ENCODE peak calls at places on chromosomes 7 and 10, in five cellular contexts. W, K, B, C and D are unnamed samples.
A peak's percentile ranks its signal among the peaks of the same experiment; 100 is the strongest.

GRCh38 chr7:150340875-150341262 is 560 bp downstream of the RARRES2 start:
- DNase-seq in W (no peak), K (no peak), B (no peak), C (no peak), D (no peak)

GRCh38 chr10:109664554-109664953 is 258.8 kb downstream of the XPNPEP1 start:
- DNase-seq in W (no peak), K (no peak), B (no peak), C (no peak), D (no peak)

GRCh38 chr10:21496285-21497176 is 29.0 kb downstream of the SKIDA1 start:
- DNase-seq in W (peak; percentile 46), K (no peak), B (peak; percentile 73), C (peak; percentile 57), D (peak; percentile 71)

GRCh38 chr10:47243791-47244190 is 56.2 kb upstream of the GDF10 start:
- DNase-seq in W (no peak), K (no peak), B (no peak), C (no peak), D (no peak)

GRCh38 chr7:24781106-24781505 is 23.8 kb upstream of the GSDME start:
- DNase-seq in W (no peak), K (no peak), B (no peak), C (no peak), D (no peak)

GRCh38 chr10:3220853-3221252 is 48.3 kb upstream of the PITRM1 start:
- DNase-seq in W (no peak), K (no peak), B (no peak), C (no peak), D (no peak)

GRCh38 chr7:23333671-23334246 is 34.6 kb downstream of the MALSU1 start:
- DNase-seq in W (peak; percentile 19), K (peak; percentile 67), B (no peak), C (no peak), D (no peak)

GRCh38 chr7:91263359-91264082 is 712 bp upstream of the FZD1 start:
- DNase-seq in W (peak; percentile 51), K (no peak), B (no peak), C (peak; percentile 34), D (no peak)

GRCh38 chr7:44767134-44767911 is 18.7 kb downstream of the ZMIZ2 start:
- DNase-seq in W (no peak), K (no peak), B (no peak), C (no peak), D (no peak)

GRCh38 chr7:1425292-1426136 is 33.8 kb downstream of the MICALL2 start:
- DNase-seq in W (no peak), K (no peak), B (no peak), C (no peak), D (peak; percentile 19)

GRCh38 chr7:659996-660395 is 66.5 kb upstream of the DNAAF5 start:
- DNase-seq in W (no peak), K (no peak), B (no peak), C (no peak), D (no peak)

GRCh38 chr7:155872678-155873369 is 60.6 kb upstream of the SHH start:
- DNase-seq in W (no peak), K (no peak), B (no peak), C (no peak), D (no peak)

GRCh38 chr7:159128767-159129166 is 15.9 kb downstream of the VIPR2 start:
- DNase-seq in W (no peak), K (no peak), B (no peak), C (no peak), D (no peak)

GRCh38 chr10:123428302-123428701 is 237.9 kb upstream of the GPR26 start:
- DNase-seq in W (no peak), K (no peak), B (no peak), C (no peak), D (no peak)

GRCh38 chr7:152103066-152103465 is 77.6 kb downstream of the GALNT11 start:
- DNase-seq in W (no peak), K (no peak), B (no peak), C (no peak), D (no peak)

GRCh38 chr10:31706921-31707571 is 221.6 kb downstream of the ARHGAP12 start:
- DNase-seq in W (peak; percentile 37), K (no peak), B (no peak), C (no peak), D (no peak)

GRCh38 chr7:112212516-112213036 is 6.1 kb downstream of the ZNF277 start:
- DNase-seq in W (no peak), K (no peak), B (no peak), C (no peak), D (no peak)

GRCh38 chr7:55202150-55202913 is 162.8 kb upstream of the LANCL2 start:
- DNase-seq in W (no peak), K (no peak), B (no peak), C (no peak), D (no peak)

GRCh38 chr7:117834983-117835664 is 38.1 kb downstream of the CTTNBP2 start:
- DNase-seq in W (no peak), K (no peak), B (no peak), C (no peak), D (no peak)

GRCh38 chr10:58152698-58153263 is 114.9 kb downstream of the IPMK start:
- DNase-seq in W (peak; percentile 18), K (peak; percentile 23), B (peak; percentile 20), C (peak; percentile 55), D (peak; percentile 67)

GRCh38 chr10:109898666-109899577 is 24.4 kb downstream of the XPNPEP1 start:
- DNase-seq in W (peak; percentile 44), K (no peak), B (no peak), C (no peak), D (no peak)

GRCh38 chr10:31304261-31304970 is 14.6 kb upstream of the ZEB1 start:
- DNase-seq in W (no peak), K (no peak), B (no peak), C (no peak), D (no peak)

GRCh38 chr7:39633563-39634550 is 10.5 kb downstream of the RALA start:
- DNase-seq in W (no peak), K (no peak), B (no peak), C (no peak), D (peak; percentile 45)

GRCh38 chr10:62071846-62072281 is 170.4 kb downstream of the ARID5B start:
- DNase-seq in W (no peak), K (no peak), B (no peak), C (no peak), D (peak; percentile 46)

GRCh38 chr10:102407641-102407943 is 11.0 kb downstream of the PSD start:
- DNase-seq in W (no peak), K (no peak), B (no peak), C (no peak), D (no peak)

GRCh38 chr7:110839866-110840265 is 251.1 kb upstream of the LRRN3 start:
- DNase-seq in W (peak; percentile 21), K (peak; percentile 32), B (no peak), C (no peak), D (no peak)

GRCh38 chr10:124649209-124649608 is 95.0 kb downstream of the FAM53B start:
- DNase-seq in W (peak; percentile 52), K (no peak), B (no peak), C (no peak), D (no peak)

GRCh38 chr7:84412161-84412969 is 217.8 kb upstream of the SEMA3A start:
- DNase-seq in W (no peak), K (peak; percentile 93), B (no peak), C (no peak), D (no peak)

GRCh38 chr10:24351883-24352778 is 143.2 kb downstream of the KIAA1217 start:
- DNase-seq in W (no peak), K (no peak), B (no peak), C (no peak), D (no peak)

GRCh38 chr7:74312418-74313021 is 23.3 kb downstream of the CLIP2 start:
- DNase-seq in W (no peak), K (no peak), B (no peak), C (no peak), D (peak; percentile 26)

GRCh38 chr10:74163313-74164068 is 12.5 kb downstream of the ADK start:
- DNase-seq in W (no peak), K (no peak), B (no peak), C (no peak), D (no peak)

GRCh38 chr7:128697301-128697905 is 25.3 kb downstream of the GARIN1A start:
- DNase-seq in W (peak; percentile 26), K (peak; percentile 21), B (peak; percentile 59), C (peak; percentile 60), D (peak; percentile 83)

GRCh38 chr7:27179503-27180430 is 5.3 kb downstream of the HOXA11 start:
- DNase-seq in W (peak; percentile 46), K (no peak), B (peak; percentile 76), C (peak; percentile 80), D (peak; percentile 73)

GRCh38 chr10:92240289-92241157 is 50.4 kb downstream of the CPEB3 start:
- DNase-seq in W (no peak), K (no peak), B (peak; percentile 66), C (peak; percentile 28), D (peak; percentile 29)
- TF ChIP-seq CTCF in W (no peak), K (no peak), B (no peak), C (no peak), D (no peak)

GRCh38 chr7:36387437-36388345 is 2.0 kb upstream of the ANLN start:
- DNase-seq in W (no peak), K (no peak), B (no peak), C (no peak), D (no peak)

GRCh38 chr7:36391436-36392198 is 2.0 kb downstream of the ANLN start:
- DNase-seq in W (no peak), K (no peak), B (peak; percentile 37), C (no peak), D (peak; percentile 22)

GRCh38 chr7:36389371-36390198 is at the start of gene ANLN:
- DNase-seq in W (peak; percentile 89), K (peak; percentile 79), B (peak; percentile 98), C (peak; percentile 97), D (peak; percentile 85)

GRCh38 chr7:36388423-36388822 is 1.2 kb upstream of the ANLN start:
- DNase-seq in W (no peak), K (no peak), B (no peak), C (no peak), D (no peak)

GRCh38 chr7:36390199-36391090 is 783 bp downstream of the ANLN start:
- DNase-seq in W (peak; percentile 33), K (peak; percentile 61), B (peak; percentile 34), C (peak; percentile 84), D (peak; percentile 78)
- TF ChIP-seq CTCF in W (no peak), K (no peak), B (no peak), C (no peak), D (no peak)

DNA sequence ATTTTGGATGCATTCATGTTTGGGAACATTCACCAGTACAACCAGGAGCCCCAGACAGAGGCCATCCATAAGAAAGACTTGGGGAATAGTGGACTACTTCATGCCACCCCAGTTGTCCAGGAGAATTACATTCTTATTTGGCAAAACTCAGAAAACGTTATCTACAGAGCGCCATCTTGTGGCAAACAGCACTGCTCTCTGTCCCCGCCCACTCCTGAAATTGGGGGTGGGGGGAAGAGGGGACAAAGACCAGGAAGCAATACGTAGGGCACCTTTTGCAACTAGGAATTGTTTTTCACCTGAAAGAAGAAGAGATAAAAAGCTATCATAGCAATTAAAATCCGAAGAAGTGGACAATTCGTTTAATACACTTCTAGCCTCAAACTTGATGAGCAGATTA is 134.6 kb upstream of the MGMT start:
- DNase-seq in W (no peak), K (no peak), B (no peak), C (peak; percentile 55), D (peak; percentile 39)
- TF ChIP-seq CTCF in W (peak; percentile 62), K (no peak), B (peak; percentile 23), C (peak; percentile 66), D (peak; percentile 57)

DNA sequence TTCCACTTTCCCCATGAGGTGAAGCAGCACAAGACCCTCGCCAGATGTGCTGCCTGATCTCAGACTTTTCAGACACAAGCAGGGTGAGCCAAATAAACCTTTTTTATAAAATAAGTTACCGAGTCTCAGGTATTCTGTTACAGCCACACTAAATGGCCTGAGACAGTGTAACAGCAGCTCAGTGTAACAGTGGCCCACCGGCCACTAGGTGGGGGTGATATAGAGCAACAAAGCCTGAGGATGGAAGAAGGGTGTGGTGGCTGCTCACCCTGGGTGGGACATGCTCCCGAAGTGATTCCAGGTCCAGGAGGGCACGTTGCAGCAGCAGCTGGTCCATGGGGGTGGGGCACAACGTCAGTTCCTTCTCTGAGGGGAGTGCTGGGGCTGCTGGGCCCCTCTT is 44.6 kb downstream of the BMS1 start:
- DNase-seq in W (no peak), K (no peak), B (no peak), C (peak; percentile 24), D (no peak)
- TF ChIP-seq CTCF in W (peak; percentile 21), K (peak; percentile 20), B (no peak), C (no peak), D (no peak)